ENCODE peak calls at places on chromosomes 5 and 9, in five cellular contexts. J, B, M, N and Q are unnamed samples.

GRCh38 chr5:135069016-135069770 is 35.2 kb upstream of the PITX1 start:
- DNase-seq in J (no peak), B (no peak), M (no peak), N (no peak), Q (no peak)

GRCh38 chr9:129582865-129583264 is 38.0 kb downstream of the C9orf50 start:
- DNase-seq in J (no peak), B (no peak), M (no peak), N (no peak), Q (no peak)

GRCh38 chr9:89278997-89279739 is 31.8 kb upstream of the CKS2 start:
- DNase-seq in J (no peak), B (no peak), M (no peak), N (peak), Q (no peak)

GRCh38 chr9:99820330-99821186 is 1.1 kb upstream of the NR4A3 start:
- DNase-seq in J (peak), B (no peak), M (peak), N (peak), Q (no peak)

GRCh38 chr9:21570643-21571275 is 88.6 kb upstream of the IFNE start:
- DNase-seq in J (no peak), B (no peak), M (no peak), N (no peak), Q (no peak)

GRCh38 chr9:19162956-19163355 is 35.7 kb upstream of the PLIN2 start:
- DNase-seq in J (no peak), B (peak), M (peak), N (no peak), Q (peak)

GRCh38 chr5:148632978-148633377 is 21.3 kb downstream of the HTR4 start:
- DNase-seq in J (no peak), B (no peak), M (no peak), N (no peak), Q (no peak)

GRCh38 chr5:126552614-126553013 is 42.4 kb downstream of the ALDH7A1 start:
- DNase-seq in J (peak), B (no peak), M (no peak), N (peak), Q (no peak)

GRCh38 chr9:1791191-1791590 is 224.0 kb upstream of the SMARCA2 start:
- DNase-seq in J (no peak), B (no peak), M (no peak), N (no peak), Q (no peak)

GRCh38 chr9:69412741-69413150 is 87.7 kb downstream of the ENTREP1 start:
- DNase-seq in J (no peak), B (no peak), M (peak), N (peak), Q (no peak)

GRCh38 chr5:55108651-55109050 is 6.2 kb downstream of the GZMA start:
- DNase-seq in J (no peak), B (no peak), M (no peak), N (no peak), Q (no peak)

GRCh38 chr9:91903126-91903911 is 46.7 kb downstream of the ROR2 start:
- DNase-seq in J (no peak), B (no peak), M (no peak), N (no peak), Q (no peak)

GRCh38 chr5:127844631-127845030 is 141.4 kb downstream of the CCDC192 start:
- DNase-seq in J (no peak), B (no peak), M (no peak), N (no peak), Q (no peak)

GRCh38 chr5:53109041-53109435 is 519 bp downstream of the MOCS2 start:
- DNase-seq in J (no peak), B (no peak), M (no peak), N (no peak), Q (no peak)

GRCh38 chr5:150578781-150579461 is 61.5 kb upstream of the SYNPO start:
- DNase-seq in J (no peak), B (no peak), M (peak), N (no peak), Q (no peak)

GRCh38 chr9:7293091-7293490 is 506.5 kb downstream of the DMAC1 start:
- DNase-seq in J (no peak), B (no peak), M (no peak), N (no peak), Q (no peak)

GRCh38 chr5:36521838-36522745 is 84.3 kb upstream of the SLC1A3 start:
- DNase-seq in J (no peak), B (no peak), M (no peak), N (no peak), Q (no peak)

GRCh38 chr5:69485471-69485870 is 7.1 kb upstream of the OCLN start:
- DNase-seq in J (no peak), B (no peak), M (no peak), N (no peak), Q (no peak)

GRCh38 chr5:135219868-135220267 is 179.2 kb downstream of the MACROH2A1 start:
- DNase-seq in J (peak), B (no peak), M (peak), N (no peak), Q (no peak)

GRCh38 chr5:118990582-118990981 is 2.2 kb upstream of the DTWD2 start:
- DNase-seq in J (no peak), B (no peak), M (no peak), N (no peak), Q (no peak)

GRCh38 chr5:137935694-137936093 is 46.4 kb downstream of the PKD2L2 start:
- DNase-seq in J (no peak), B (no peak), M (no peak), N (no peak), Q (no peak)

GRCh38 chr5:143896471-143896870 is 84.5 kb downstream of the HMHB1 start:
- DNase-seq in J (no peak), B (no peak), M (no peak), N (peak), Q (no peak)

GRCh38 chr9:38057416-38058195 is 11.4 kb downstream of the SHB start:
- DNase-seq in J (no peak), B (no peak), M (no peak), N (no peak), Q (no peak)

GRCh38 chr5:127863610-127864395 is 160.6 kb downstream of the CCDC192 start:
- DNase-seq in J (no peak), B (no peak), M (no peak), N (peak), Q (no peak)

GRCh38 chr5:9919306-9920030 is 289.3 kb upstream of the TAS2R1 start:
- DNase-seq in J (peak), B (no peak), M (no peak), N (no peak), Q (no peak)

GRCh38 chr9:76571288-76572204 is 112.6 kb downstream of the GCNT1 start:
- DNase-seq in J (no peak), B (no peak), M (no peak), N (no peak), Q (no peak)

GRCh38 chr5:109585012-109585599 is 104.6 kb upstream of the MAN2A1 start:
- DNase-seq in J (no peak), B (no peak), M (no peak), N (no peak), Q (no peak)

GRCh38 chr9:98775831-98776441 is 20.4 kb downstream of the ANKS6 start:
- DNase-seq in J (peak), B (peak), M (no peak), N (peak), Q (no peak)

GRCh38 chr9:133275105-133276000 is at the start of gene ABO:
- DNase-seq in J (no peak), B (no peak), M (no peak), N (no peak), Q (no peak)

GRCh38 chr9:133526721-133527321 is 2.1 kb upstream of the MYMK start:
- DNase-seq in J (no peak), B (no peak), M (no peak), N (no peak), Q (no peak)

GRCh38 chr5:123752576-123752975 is 240.6 kb downstream of the CSNK1G3 start:
- DNase-seq in J (peak), B (no peak), M (no peak), N (peak), Q (no peak)

GRCh38 chr9:129597355-129598088 is 23.4 kb downstream of the C9orf50 start:
- DNase-seq in J (no peak), B (no peak), M (peak), N (peak), Q (no peak)

GRCh38 chr9:95074632-95075269 is 242.8 kb downstream of the FANCC start:
- DNase-seq in J (no peak), B (no peak), M (no peak), N (no peak), Q (no peak)

GRCh38 chr9:34086889-34087288 is 38.2 kb upstream of the UBAP2 start:
- DNase-seq in J (no peak), B (no peak), M (no peak), N (peak), Q (no peak)
- H3K27ac ChIP-seq in J (no peak), B (no peak), M (peak), N (no peak), Q (no peak)

GRCh38 chr5:78592735-78593386 is 55.7 kb downstream of the LHFPL2 start:
- DNase-seq in J (no peak), B (no peak), M (no peak), N (no peak), Q (no peak)

GRCh38 chr5:78593465-78593864 is 55.1 kb downstream of the LHFPL2 start:
- DNase-seq in J (no peak), B (no peak), M (no peak), N (no peak), Q (no peak)

GRCh38 chr5:78591227-78591626 is 57.3 kb downstream of the LHFPL2 start:
- DNase-seq in J (peak), B (no peak), M (no peak), N (peak), Q (peak)

GRCh38 chr5:78594014-78594413 is 54.6 kb downstream of the LHFPL2 start:
- DNase-seq in J (no peak), B (no peak), M (no peak), N (no peak), Q (no peak)

DNA sequence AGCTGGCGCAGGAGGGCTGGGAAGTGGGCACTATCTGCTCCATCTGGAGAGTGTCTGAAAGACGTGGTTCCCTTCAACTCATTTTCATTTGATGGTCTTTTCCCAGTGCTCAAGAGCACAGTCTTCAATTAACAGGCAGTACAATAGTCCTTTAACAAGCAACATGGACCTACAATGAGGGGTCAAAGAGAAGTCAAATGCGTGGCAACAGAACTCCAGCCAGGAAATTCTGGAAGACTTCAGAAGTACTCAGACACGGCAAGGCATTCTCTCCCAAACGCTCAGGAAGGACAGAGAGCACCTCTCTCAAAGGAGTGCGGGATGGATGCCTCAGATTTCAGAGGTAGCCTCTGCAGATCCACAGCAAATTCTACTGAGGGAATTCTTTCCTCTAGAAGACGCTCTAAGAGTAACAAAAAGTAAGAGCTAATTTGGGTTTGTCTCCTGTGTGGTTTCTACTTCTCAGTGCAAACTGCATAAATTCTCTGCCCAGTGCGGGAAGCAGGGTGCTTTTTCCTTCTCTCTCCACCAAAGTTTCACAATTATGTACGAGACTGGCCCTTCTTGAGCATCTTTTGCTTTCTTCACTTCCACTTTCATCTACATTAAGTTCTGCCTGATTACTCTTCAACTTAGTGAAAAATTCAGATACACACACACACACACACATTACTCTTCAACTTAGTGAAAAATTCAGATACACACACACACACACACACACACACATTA is 56.4 kb downstream of the LHFPL2 start:
- DNase-seq in J (no peak), B (no peak), M (no peak), N (no peak), Q (no peak)
- H3K27ac ChIP-seq in J (peak), B (peak), M (no peak), N (peak), Q (peak)

GRCh38 chr5:172437445-172438303 is 16.7 kb downstream of the SH3PXD2B start:
- DNase-seq in J (peak), B (no peak), M (peak), N (peak), Q (no peak)
- H3K27ac ChIP-seq in J (no peak), B (no peak), M (peak), N (no peak), Q (peak)

GRCh38 chr9:15357050-15357653 is 50.1 kb upstream of the TTC39B start:
- DNase-seq in J (no peak), B (no peak), M (no peak), N (no peak), Q (no peak)

GRCh38 chr9:15361737-15362136 is 54.7 kb upstream of the TTC39B start:
- DNase-seq in J (no peak), B (no peak), M (no peak), N (no peak), Q (no peak)
- H3K27ac ChIP-seq in J (no peak), B (no peak), M (no peak), N (no peak), Q (no peak)

DNA sequence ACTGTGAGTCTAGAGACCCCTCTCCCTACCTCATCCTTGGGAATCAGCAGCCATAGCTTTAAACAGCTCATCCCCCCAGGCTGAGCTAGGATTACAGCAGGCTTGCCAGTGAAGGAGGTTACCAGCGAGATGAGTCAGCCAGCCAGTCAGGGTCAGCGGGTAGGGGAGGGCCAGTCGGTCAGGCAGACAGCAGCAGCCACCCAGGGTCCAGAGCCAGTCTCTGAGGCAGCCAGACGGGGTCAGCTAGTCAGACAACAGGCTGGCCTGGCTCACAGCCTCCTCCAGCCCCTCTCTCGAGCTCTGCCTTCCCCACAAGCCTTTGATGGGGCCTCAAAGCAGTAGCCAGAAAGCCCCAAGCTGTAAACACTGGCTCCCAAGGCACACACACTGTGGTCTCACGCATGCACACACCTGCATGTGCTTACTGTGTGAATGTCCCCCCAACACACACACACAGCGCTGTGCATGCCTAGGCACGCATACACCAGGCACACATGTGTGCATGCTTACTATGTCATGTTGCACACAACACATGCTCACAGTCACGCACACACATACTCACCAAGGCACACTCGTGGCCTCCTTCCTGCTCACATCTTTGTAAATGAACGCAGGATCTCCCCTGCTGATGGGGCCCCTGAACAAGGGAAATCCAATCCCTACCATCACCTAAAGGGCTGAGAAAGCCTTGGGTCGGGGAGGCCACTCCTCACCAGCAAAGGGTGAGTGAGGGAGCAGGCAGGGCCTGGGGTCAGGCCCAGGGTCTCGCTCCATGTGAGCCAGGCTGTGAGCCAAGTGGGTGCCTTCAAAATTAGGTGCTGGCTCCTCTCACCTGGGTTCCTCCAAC is 28.2 kb upstream of the CPLX2 start:
- DNase-seq in J (peak), B (no peak), M (no peak), N (peak), Q (no peak)
- H3K27ac ChIP-seq in J (no peak), B (no peak), M (no peak), N (no peak), Q (no peak)

GRCh38 chr5:42908086-42908485 is 96.4 kb upstream of the SELENOP start:
- DNase-seq in J (no peak), B (no peak), M (no peak), N (no peak), Q (no peak)
- H3K27ac ChIP-seq in J (no peak), B (no peak), M (no peak), N (no peak), Q (no peak)

GRCh38 chr9:128249914-128250838 is 25.6 kb downstream of the GOLGA2 start:
- DNase-seq in J (no peak), B (peak), M (peak), N (peak), Q (peak)
- H3K27ac ChIP-seq in J (no peak), B (no peak), M (no peak), N (no peak), Q (no peak)